ENCODE peak calls at places on chromosomes 4 and X, in five cellular contexts. W is IMR-90, Z is mesenchymal stem cell, G is H1, L is neuronal stem cell. R is an unnamed sample.

GRCh38 chr4:140109626-140110213 is 44.3 kb downstream of the MAML3 start:
- DNase-seq in G (no peak), L (peak), Z (no peak), W (no peak), R (no peak)

GRCh38 chrX:135697614-135698013 is 15.8 kb upstream of the CT45A1 start:
- DNase-seq in G (no peak), Z (no peak), L (no peak), W (no peak), R (no peak)

GRCh38 chr4:4418676-4419370 is 31.9 kb downstream of the NSG1 start:
- DNase-seq in Z (no peak), W (no peak), G (no peak), L (no peak), R (no peak)

GRCh38 chr4:1983053-1983845 is 25.5 kb downstream of the NELFA start:
- DNase-seq in W (no peak), G (no peak), Z (no peak), L (no peak), R (no peak)

GRCh38 chr4:2330119-2331042 is 68.5 kb upstream of the MXD4 start:
- DNase-seq in W (peak), Z (peak), G (no peak), L (no peak), R (no peak)

GRCh38 chr4:161121451-161121850 is 1042.3 kb downstream of the FSTL5 start:
- DNase-seq in Z (peak), W (no peak), G (no peak), L (no peak), R (no peak)

GRCh38 chr4:88791274-88791673 is 93.6 kb upstream of the NAP1L5 start:
- DNase-seq in L (no peak), Z (peak), G (no peak), W (peak), R (no peak)

GRCh38 chr4:130124066-130124465 is 1028.1 kb downstream of the C4orf33 start:
- DNase-seq in W (no peak), G (no peak), Z (no peak), L (no peak), R (no peak)

GRCh38 chr4:3442959-3443749 is 1.4 kb downstream of the HGFAC start:
- DNase-seq in G (no peak), W (no peak), L (peak), Z (peak), R (peak)

GRCh38 chrX:112832481-112833095 is 8.0 kb downstream of the AMOT start:
- DNase-seq in L (no peak), Z (no peak), G (no peak), W (peak), R (peak)

GRCh38 chrX:11190745-11191510 is 79.8 kb downstream of the HCCS start:
- DNase-seq in W (no peak), L (no peak), Z (no peak), G (no peak), R (no peak)

GRCh38 chrX:48919947-48920712 is 1.3 kb upstream of the PIM2 start:
- DNase-seq in Z (peak), L (no peak), G (no peak), W (no peak), R (no peak)

GRCh38 chrX:103845165-103845653 is 13.2 kb upstream of the RAB9B start:
- DNase-seq in W (peak), Z (peak), G (peak), L (peak), R (peak)

GRCh38 chr4:180636696-180637095 is 1606.5 kb upstream of the TENM3 start:
- DNase-seq in L (no peak), G (no peak), Z (peak), W (peak), R (no peak)

GRCh38 chr4:13797061-13797460 is 169.5 kb upstream of the BOD1L1 start:
- DNase-seq in L (no peak), G (no peak), W (no peak), Z (no peak), R (no peak)

GRCh38 chr4:89752932-89753598 is 83.9 kb downstream of the SNCA start:
- DNase-seq in L (no peak), G (no peak), W (peak), Z (peak), R (no peak)

GRCh38 chr4:160318567-160319220 is 1215.8 kb downstream of the RAPGEF2 start:
- DNase-seq in G (no peak), W (no peak), L (no peak), Z (no peak), R (no peak)

GRCh38 chr4:24657768-24658617 is 73.6 kb upstream of the DHX15 start:
- DNase-seq in G (no peak), L (no peak), W (peak), Z (peak), R (peak)

GRCh38 chrX:43446752-43447151 is 209.3 kb upstream of the MAOA start:
- DNase-seq in G (no peak), W (no peak), L (no peak), Z (no peak), R (no peak)

GRCh38 chrX:149759824-149760223 is 14.0 kb upstream of the HSFX1 start:
- DNase-seq in Z (no peak), W (no peak), G (no peak), L (no peak), R (no peak)

GRCh38 chrX:153687121-153688039 is at the start of gene SLC6A8:
- DNase-seq in G (no peak), W (peak), Z (peak), L (no peak), R (peak)

GRCh38 chrX:148448686-148449085 is 51.7 kb upstream of the AFF2 start:
- DNase-seq in L (no peak), W (no peak), Z (no peak), G (no peak), R (no peak)

GRCh38 chr4:9999956-10000551 is 21.2 kb downstream of the SLC2A9 start:
- DNase-seq in G (no peak), L (no peak), Z (no peak), W (peak), R (peak)

GRCh38 chr4:56773346-56773745 is 48.2 kb downstream of the SPINK2 start:
- DNase-seq in G (no peak), Z (no peak), W (no peak), L (no peak), R (no peak)

GRCh38 chr4:121510260-121510942 is 129.6 kb upstream of the QRFPR start:
- DNase-seq in G (no peak), L (no peak), Z (no peak), W (no peak), R (no peak)

GRCh38 chr4:15341733-15342300 is 86.0 kb upstream of the C1QTNF7 start:
- DNase-seq in G (no peak), W (no peak), Z (no peak), L (no peak), R (no peak)

GRCh38 chr4:81460115-81460836 is 11.4 kb downstream of the RASGEF1B start:
- DNase-seq in W (no peak), L (no peak), Z (no peak), G (no peak), R (no peak)

GRCh38 chr4:113686950-113687718 is 74.4 kb downstream of the CAMK2D start:
- DNase-seq in W (peak), G (no peak), Z (no peak), L (no peak), R (no peak)

DNA sequence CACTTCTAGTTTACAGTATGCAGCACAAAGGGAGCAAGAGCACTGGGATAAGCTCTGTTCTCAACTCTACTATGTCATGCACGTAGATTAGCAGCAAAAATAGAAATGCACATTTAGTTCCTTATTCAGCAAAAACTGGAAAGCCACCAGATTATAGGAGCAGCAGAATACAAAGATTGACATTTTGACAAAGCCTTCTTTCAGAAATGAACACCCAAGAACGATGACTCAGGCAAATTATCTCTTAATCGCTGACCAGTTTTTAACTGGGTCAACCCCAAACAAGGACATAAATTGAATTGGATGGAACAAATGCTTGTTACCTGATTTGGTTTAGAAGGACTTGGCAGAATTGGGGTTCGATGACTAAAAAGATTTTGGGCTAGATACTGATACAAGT is 775.3 kb upstream of the HS3ST1 start:
- DNase-seq in L (no peak), Z (no peak), W (no peak), G (no peak), R (no peak)
- H3K4ac ChIP-seq in L (no peak), Z (no peak), W (no peak), G (no peak), R (no peak)

GRCh38 chrX:13498220-13498619 is 71.2 kb upstream of the EGFL6 start:
- DNase-seq in L (no peak), G (no peak), W (no peak), Z (no peak), R (no peak)

GRCh38 chrX:13493659-13494058 is 75.7 kb upstream of the EGFL6 start:
- DNase-seq in W (no peak), Z (no peak), L (no peak), G (no peak), R (no peak)

GRCh38 chrX:13492286-13492685 is 77.1 kb upstream of the EGFL6 start:
- DNase-seq in W (no peak), Z (no peak), G (no peak), L (no peak), R (no peak)

GRCh38 chrX:13494562-13494961 is 74.8 kb upstream of the EGFL6 start:
- DNase-seq in G (no peak), W (no peak), L (no peak), Z (no peak), R (no peak)

GRCh38 chrX:13495232-13495631 is 74.2 kb upstream of the EGFL6 start:
- DNase-seq in L (no peak), G (no peak), Z (no peak), W (no peak), R (no peak)
- H3K4me3 ChIP-seq in L (no peak), G (no peak), Z (no peak), W (no peak), R (no peak)

DNA sequence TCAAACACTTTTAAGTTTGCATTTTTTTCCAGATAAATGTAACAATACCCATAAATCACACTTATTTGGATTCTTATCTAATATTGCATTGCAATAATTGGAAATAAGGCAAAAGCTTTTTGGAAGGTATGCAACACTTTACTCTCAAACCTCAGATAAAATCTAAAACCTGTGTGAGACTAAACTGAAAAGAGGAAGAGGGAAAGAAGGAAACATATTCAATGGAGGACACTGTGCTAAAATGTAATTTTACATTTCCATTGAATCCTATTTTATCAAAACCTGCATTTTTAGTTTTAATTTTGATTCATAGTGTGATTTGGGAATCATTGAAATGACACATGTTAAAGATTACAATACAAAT is 99.4 kb downstream of the HPGD start:
- DNase-seq in G (no peak), Z (no peak), L (no peak), W (no peak), R (no peak)
- H4K91ac ChIP-seq in G (no peak), Z (no peak), L (no peak), W (no peak), R (no peak)

GRCh38 chr4:41213563-41214157 is 682 bp downstream of the APBB2 start:
- DNase-seq in Z (peak), W (no peak), L (no peak), G (no peak), R (no peak)

GRCh38 chr4:41212221-41213203 is 1.8 kb downstream of the APBB2 start:
- DNase-seq in W (peak), Z (peak), L (no peak), G (no peak), R (peak)

GRCh38 chr4:41215155-41215554 is 813 bp upstream of the APBB2 start:
- DNase-seq in W (no peak), L (no peak), G (no peak), Z (peak), R (no peak)

GRCh38 chr4:41215969-41216293 is 1.6 kb upstream of the APBB2 start:
- DNase-seq in G (no peak), Z (peak), W (no peak), L (no peak), R (no peak)

GRCh38 chr4:41214158-41215146 is at the start of gene APBB2:
- DNase-seq in Z (peak), G (peak), W (peak), L (peak), R (peak)
- H3K4ac ChIP-seq in Z (peak), G (no peak), W (peak), L (no peak), R (peak)

DNA sequence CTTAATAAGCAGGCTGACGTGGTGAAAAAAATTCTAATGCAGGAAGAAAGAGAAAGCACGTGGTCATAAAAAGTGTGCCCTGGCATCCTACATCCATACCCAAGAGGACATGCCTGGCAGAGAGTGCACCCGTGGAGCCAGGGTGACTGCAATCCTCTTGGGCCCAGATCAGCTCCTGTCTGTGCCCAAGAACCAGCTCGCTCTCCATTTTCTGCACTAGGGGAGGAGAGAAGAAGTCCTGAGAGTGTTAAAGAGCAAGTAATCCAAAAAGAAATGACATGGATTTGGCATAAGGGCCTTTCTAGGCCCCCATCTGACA is 483.1 kb downstream of the BCOR start:
- DNase-seq in W (no peak), Z (no peak), G (no peak), L (no peak), R (no peak)
- H3K4me3 ChIP-seq in W (no peak), Z (no peak), G (peak), L (no peak), R (no peak)

R was measured in trophoblast cell.